ENCODE peak calls at places on chromosomes 6 and 20, in four cellular contexts. T is stimulated activated CD8-positive, alpha-beta memory T cell treated with anti-CD3 and anti-CD28 coated beads, Interleukin-15, amount 100 ng/mL, for 24 hours; U is small intestine; E is BE2C. I is an unnamed sample.

GRCh38 chr6:130796313-130796905 is 30.8 kb upstream of the SMLR1 start:
- DNase-seq in U (no peak), E (no peak), T (no peak), I (peak; percentile 7)

GRCh38 chr20:63652192-63652980 is 838 bp downstream of the STMN3 start:
- DNase-seq in E (peak; percentile 85), T (no peak), U (no peak), I (peak; percentile 90)

GRCh38 chr6:53151676-53152075 is 3.0 kb upstream of the GCM1 start:
- DNase-seq in E (peak; percentile 16), U (no peak), T (no peak), I (no peak)

GRCh38 chr20:45576995-45577394 is 2.1 kb downstream of the WFDC8 start:
- DNase-seq in T (no peak), E (no peak), U (no peak), I (no peak)

GRCh38 chr6:79048611-79049010 is 29.4 kb downstream of the PHIP start:
- DNase-seq in T (no peak), U (peak; percentile 16), E (peak; percentile 43), I (peak; percentile 8)

GRCh38 chr6:3346476-3346875 is 87.7 kb downstream of the PSMG4 start:
- DNase-seq in T (no peak), U (no peak), E (no peak), I (no peak)

GRCh38 chr6:110769923-110770322 is 45.3 kb downstream of the CDK19 start:
- DNase-seq in E (no peak), U (no peak), T (no peak), I (no peak)

GRCh38 chr6:101344885-101345284 is 48.6 kb upstream of the GRIK2 start:
- DNase-seq in T (no peak), U (no peak), E (no peak), I (no peak)

GRCh38 chr20:48797275-48797825 is 30.4 kb downstream of the PREX1 start:
- DNase-seq in E (no peak), T (no peak), U (no peak), I (no peak)

GRCh38 chr20:19928379-19929360 is 88.5 kb upstream of the NAA20 start:
- DNase-seq in U (peak; percentile 86), E (no peak), T (no peak), I (no peak)

GRCh38 chr6:155174576-155175174 is 89.1 kb upstream of the CLDN20 start:
- DNase-seq in U (peak; percentile 79), E (peak; percentile 74), T (no peak), I (peak; percentile 83)

GRCh38 chr6:45930419-45931059 is 85.1 kb downstream of the CLIC5 start:
- DNase-seq in T (peak; percentile 22), E (peak; percentile 54), U (peak; percentile 67), I (peak; percentile 62)

GRCh38 chr6:122696079-122696478 is 83.4 kb upstream of the FABP7 start:
- DNase-seq in E (no peak), T (no peak), U (no peak), I (no peak)

GRCh38 chr6:118735320-118735719 is 83.9 kb upstream of the CEP85L start:
- DNase-seq in T (no peak), E (peak; percentile 33), U (no peak), I (peak; percentile 54)

I was measured in SK-N-SH.